ENCODE peak calls at places on chromosome 21, in four cellular contexts. J is endothelial cell, U is fibroblast of the aortic adventitia, S is choroid plexus epithelial cell. M is an unnamed sample.
A peak's percentile ranks its signal among the peaks of the same experiment; 100 is the strongest.

GRCh38 chr21:45293214-45293725 is 5.6 kb upstream of the POFUT2 start:
- DNase-seq in S (peak; percentile 49), U (peak; percentile 45), J (no peak), M (no peak)

GRCh38 chr21:17785403-17785788 is 33.8 kb downstream of the C21orf91 start:
- DNase-seq in J (no peak), U (no peak), S (no peak), M (no peak)

GRCh38 chr21:44648557-44649311 is 2.5 kb downstream of the KRTAP10-11 start:
- DNase-seq in S (no peak), U (no peak), J (no peak), M (no peak)

GRCh38 chr21:45698493-45698947 is 55.0 kb downstream of the PCBP3 start:
- DNase-seq in S (peak; percentile 97), U (peak; percentile 98), J (no peak), M (no peak)

GRCh38 chr21:45552696-45553391 is 10.6 kb upstream of the SLC19A1 start:
- DNase-seq in J (no peak), S (no peak), U (no peak), M (no peak)

GRCh38 chr21:29501451-29501850 is 202.7 kb downstream of the BACH1 start:
- DNase-seq in S (peak; percentile 91), U (peak; percentile 36), J (no peak), M (no peak)

GRCh38 chr21:44764319-44765230 is 37.0 kb downstream of the UBE2G2 start:
- DNase-seq in U (no peak), S (peak; percentile 16), J (no peak), M (no peak)

GRCh38 chr21:35020446-35020845 is 28.7 kb downstream of the RUNX1 start:
- DNase-seq in S (no peak), U (no peak), J (no peak), M (no peak)

DNA sequence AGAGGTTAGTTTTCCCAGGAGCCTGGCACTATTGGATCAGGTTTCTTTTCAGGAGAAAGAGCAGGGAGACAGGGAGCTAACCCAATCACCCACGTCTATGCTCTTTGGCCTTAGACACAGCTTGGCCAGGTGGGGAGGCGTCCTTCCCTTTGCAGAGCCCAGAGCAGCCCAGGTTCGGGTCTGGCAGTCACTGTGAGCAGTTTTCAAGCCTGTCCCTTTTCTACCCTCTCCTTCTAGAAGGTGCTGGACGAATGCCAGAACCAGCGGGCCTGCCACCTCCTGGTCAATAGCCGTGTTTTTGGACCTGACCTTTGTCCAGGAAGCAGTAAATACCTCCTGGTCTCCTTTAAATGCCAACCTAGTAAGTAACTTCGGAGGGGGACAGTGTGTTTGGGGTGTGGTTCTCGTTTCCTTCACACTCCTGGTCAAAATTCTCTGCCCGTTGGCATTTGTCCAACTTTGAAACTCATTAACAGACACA is 44.9 kb downstream of the EVA1C start:
- DNase-seq in U (peak; percentile 56), J (no peak), S (peak; percentile 26), M (no peak)
- TF ChIP-seq CTCF in U (no peak), J (no peak), S (no peak), M (no peak)

GRCh38 chr21:42820513-42821465 is 58.5 kb downstream of the WDR4 start:
- DNase-seq in U (no peak), S (no peak), J (no peak), M (no peak)
- TF ChIP-seq CTCF in U (no peak), S (no peak), J (no peak), M (no peak)

GRCh38 chr21:38806153-38806941 is 618 bp downstream of the ETS2 start:
- DNase-seq in S (no peak), J (peak; percentile 54), U (no peak), M (peak; percentile 70)

GRCh38 chr21:38804617-38805281 is 980 bp upstream of the ETS2 start:
- DNase-seq in J (peak; percentile 76), S (peak; percentile 73), U (peak; percentile 50), M (peak; percentile 70)

GRCh38 chr21:38806942-38807284 is 1.2 kb downstream of the ETS2 start:
- DNase-seq in U (peak; percentile 53), J (no peak), S (peak; percentile 45), M (no peak)

GRCh38 chr21:38804030-38804616 is 1.6 kb upstream of the ETS2 start:
- DNase-seq in U (no peak), J (no peak), S (peak; percentile 30), M (no peak)

GRCh38 chr21:38805282-38806152 is at the start of gene ETS2:
- DNase-seq in J (peak; percentile 75), S (peak; percentile 95), U (peak; percentile 92), M (peak; percentile 81)
- TF ChIP-seq CTCF in J (no peak), S (peak; percentile 7), U (peak; percentile 0), M (no peak)

GRCh38 chr21:28016571-28016970 is 976.1 kb downstream of the LTN1 start:
- DNase-seq in S (peak; percentile 36), U (peak; percentile 61), J (no peak), M (no peak)

GRCh38 chr21:28018213-28018612 is 974.5 kb downstream of the LTN1 start:
- DNase-seq in U (no peak), S (no peak), J (no peak), M (no peak)

DNA sequence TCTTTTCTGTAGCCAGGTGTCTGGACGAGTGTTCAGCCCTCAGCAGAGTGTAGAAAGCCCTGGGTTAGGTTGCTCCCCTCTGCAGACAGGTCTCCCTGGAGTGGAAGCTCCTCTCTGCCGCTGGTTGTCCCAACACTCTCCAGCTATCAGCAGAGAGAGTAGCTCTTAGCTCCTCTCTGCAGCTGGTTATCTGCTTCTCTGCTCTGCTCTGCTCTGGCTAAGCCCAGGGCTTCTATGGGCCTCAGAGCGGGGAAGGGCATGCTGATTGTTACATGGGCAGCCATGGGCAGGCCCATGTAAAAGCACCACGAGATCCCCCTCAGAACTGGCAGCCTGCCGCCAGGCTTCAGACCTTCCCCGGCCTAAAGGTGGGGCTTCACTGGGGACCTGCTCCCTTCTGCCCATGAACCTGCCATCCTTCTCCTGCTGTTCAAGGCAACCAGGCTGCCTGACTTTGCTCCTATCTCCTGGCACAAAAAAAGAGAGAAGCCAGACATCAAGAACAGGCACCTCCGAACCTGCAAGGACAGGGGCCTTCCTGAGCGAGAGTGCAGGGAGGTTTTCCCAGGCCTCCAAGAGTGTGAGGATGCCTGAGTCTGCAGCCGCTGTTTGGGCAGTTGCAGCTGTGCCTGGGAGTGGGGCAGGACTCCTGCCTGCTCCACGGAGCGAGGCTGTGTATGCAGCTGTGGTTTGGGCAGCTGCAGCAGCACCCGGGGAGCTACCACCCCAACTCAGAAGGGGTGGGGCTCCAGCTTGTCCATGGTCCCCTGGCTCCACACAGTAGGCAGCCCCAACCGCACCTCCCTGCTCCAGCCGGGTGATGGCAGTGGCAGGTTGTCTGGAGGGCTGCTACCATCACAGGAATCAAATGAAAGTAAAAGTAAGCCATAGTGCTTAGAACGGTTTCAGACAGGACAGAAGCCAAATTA is 973.7 kb downstream of the LTN1 start:
- DNase-seq in U (no peak), S (peak; percentile 26), J (no peak), M (no peak)
- TF ChIP-seq CTCF in U (peak; percentile 22), S (peak; percentile 40), J (no peak), M (no peak)

DNA sequence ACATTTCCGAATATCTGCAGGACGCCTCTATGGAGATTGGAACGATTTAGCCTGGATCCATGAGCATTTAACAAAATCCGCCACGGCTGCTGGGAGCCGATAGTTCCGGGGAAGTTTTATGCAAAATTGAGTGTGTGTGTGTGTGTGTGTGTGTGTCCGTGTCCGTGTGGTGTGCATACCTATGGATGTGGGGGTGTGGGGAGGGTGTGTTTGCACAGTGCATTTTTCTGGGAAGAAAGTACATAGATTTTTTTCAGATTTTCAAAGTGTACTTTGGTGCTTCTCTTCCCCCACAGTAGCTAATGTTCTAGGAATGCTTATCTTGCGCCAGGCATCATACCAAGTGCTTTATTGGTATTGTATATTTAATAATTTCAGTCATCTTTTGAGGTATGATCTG is 117.4 kb downstream of the PCP4 start:
- DNase-seq in S (no peak), U (no peak), J (no peak), M (no peak)
- TF ChIP-seq CTCF in S (no peak), U (no peak), J (no peak), M (no peak)

GRCh38 chr21:33025106-33025470 is 647 bp upstream of the OLIG2 start:
- DNase-seq in J (peak; percentile 71), U (no peak), S (no peak), M (peak; percentile 51)
- TF ChIP-seq CTCF in J (peak; percentile 34), U (no peak), S (no peak), M (peak; percentile 2)

M was measured in nephron progenitor cell.